ENCODE peak calls at places on chromosomes 2 and 18, in five cellular contexts. M, B, V, G and R are unnamed samples.

GRCh38 chr2:66853-67252 is 20.5 kb upstream of the FAM110C start:
- DNase-seq in M (no peak), B (no peak), V (no peak), G (no peak), R (no peak)

GRCh38 chr2:42913280-42913878 is 121.0 kb upstream of the HAAO start:
- DNase-seq in M (no peak), B (no peak), V (no peak), G (no peak), R (no peak)

GRCh38 chr2:179842498-179843153 is 18.8 kb downstream of the ZNF385B start:
- DNase-seq in M (no peak), B (no peak), V (no peak), G (peak; percentile 21), R (peak; percentile 33)

GRCh38 chr2:128768066-128768465 is 449.4 kb upstream of the HS6ST1 start:
- DNase-seq in M (no peak), B (no peak), V (no peak), G (no peak), R (no peak)

GRCh38 chr18:25594351-25594750 is 242.4 kb upstream of the ZNF521 start:
- DNase-seq in M (no peak), B (no peak), V (no peak), G (no peak), R (no peak)

GRCh38 chr2:209868595-209868994 is 97.0 kb downstream of the UNC80 start:
- DNase-seq in M (no peak), B (no peak), V (no peak), G (no peak), R (no peak)

GRCh38 chr18:76231402-76231801 is 263.6 kb downstream of the ZNF516 start:
- DNase-seq in M (no peak), B (no peak), V (no peak), G (no peak), R (no peak)

GRCh38 chr18:73724908-73725307 is 422.7 kb downstream of the FBXO15 start:
- DNase-seq in M (no peak), B (no peak), V (no peak), G (peak; percentile 8), R (peak; percentile 45)

GRCh38 chr2:74183878-74184277 is 5.2 kb upstream of the MOB1A start:
- DNase-seq in M (no peak), B (no peak), V (no peak), G (no peak), R (no peak)

GRCh38 chr18:21112140-21112473 is 494 bp upstream of the ROCK1 start:
- DNase-seq in M (no peak), B (no peak), V (no peak), G (no peak), R (no peak)

GRCh38 chr2:220533485-220533884 is 906.1 kb downstream of the SLC4A3 start:
- DNase-seq in M (no peak), B (no peak), V (no peak), G (no peak), R (peak; percentile 15)

GRCh38 chr18:78860117-78860516 is 119.5 kb upstream of the SALL3 start:
- DNase-seq in M (no peak), B (no peak), V (no peak), G (no peak), R (no peak)

GRCh38 chr2:219035942-219036341 is 5.4 kb downstream of the CFAP65 start:
- DNase-seq in M (no peak), B (no peak), V (no peak), G (no peak), R (no peak)

GRCh38 chr2:37449686-37450392 is 105.4 kb downstream of the QPCT start:
- DNase-seq in M (no peak), B (no peak), V (no peak), G (no peak), R (peak; percentile 14)

GRCh38 chr18:70907673-70908072 is 618.8 kb downstream of the SOCS6 start:
- DNase-seq in M (no peak), B (no peak), V (no peak), G (peak; percentile 66), R (peak; percentile 15)

GRCh38 chr2:179344280-179344961 is 79.8 kb upstream of the SESTD1 start:
- DNase-seq in M (no peak), B (no peak), V (no peak), G (no peak), R (peak; percentile 45)

GRCh38 chr2:69122271-69122670 is 109.3 kb downstream of the ANTXR1 start:
- DNase-seq in M (no peak), B (no peak), V (no peak), G (no peak), R (peak; percentile 85)

GRCh38 chr2:61889212-61889956 is 928 bp upstream of the CCT4 start:
- DNase-seq in M (no peak), B (no peak), V (no peak), G (no peak), R (no peak)

GRCh38 chr18:9612989-9613388 is 1.4 kb downstream of the PPP4R1 start:
- DNase-seq in M (no peak), B (no peak), V (no peak), G (no peak), R (no peak)

GRCh38 chr18:39205565-39205964 is 1640.0 kb upstream of the CELF4 start:
- DNase-seq in M (no peak), B (no peak), V (no peak), G (no peak), R (no peak)

GRCh38 chr2:70743677-70744076 is 24.3 kb downstream of the ADD2 start:
- DNase-seq in M (no peak), B (no peak), V (no peak), G (no peak), R (no peak)

GRCh38 chr2:120520929-120521912 is 175.3 kb downstream of the INHBB start:
- DNase-seq in M (peak; percentile 33), B (no peak), V (no peak), G (no peak), R (peak; percentile 55)

GRCh38 chr2:41445865-41446264 is 602.0 kb upstream of the PKDCC start:
- DNase-seq in M (no peak), B (no peak), V (no peak), G (no peak), R (no peak)

GRCh38 chr2:110211938-110212858 is at the start of gene MTLN:
- DNase-seq in M (peak; percentile 84), B (no peak), V (peak; percentile 75), G (peak; percentile 49), R (peak; percentile 67)

GRCh38 chr2:103660947-103661346 is 899.1 kb downstream of the TMEM182 start:
- DNase-seq in M (no peak), B (no peak), V (no peak), G (no peak), R (no peak)

GRCh38 chr2:206275274-206276160 is 1.1 kb downstream of the ZDBF2 start:
- DNase-seq in M (no peak), B (no peak), V (peak; percentile 30), G (peak; percentile 14), R (peak; percentile 71)